ENCODE peak calls at places on chromosomes 13 and 19, in seven cellular contexts. U is neuronal stem cell, H is IMR-90, O is mesendoderm, I is H9, G is H1, K is mesenchymal stem cell. D is an unnamed sample.

GRCh38 chr13:81480634-81481033 is 1139.7 kb upstream of the SPRY2 start:
- DNase-seq in U (no peak), H (no peak), O (no peak), I (no peak), G (no peak), K (no peak), D (no peak)

GRCh38 chr19:3304871-3305423 is 61.4 kb upstream of the NFIC start:
- DNase-seq in U (peak; percentile 78), H (peak; percentile 41), O (peak; percentile 73), I (peak; percentile 76), G (peak; percentile 92), K (peak; percentile 69), D (peak; percentile 60)

GRCh38 chr19:19485998-19486290 is 29.4 kb downstream of the TSSK6 start:
- DNase-seq in U (no peak), H (no peak), O (no peak), I (no peak), G (no peak), K (no peak), D (no peak)

GRCh38 chr19:54905908-54906511 is at the start of gene NCR1:
- DNase-seq in U (no peak), H (no peak), O (no peak), I (peak; percentile 45), G (no peak), K (no peak), D (peak; percentile 69)

GRCh38 chr13:84810781-84811180 is 928.5 kb upstream of the SLITRK1 start:
- DNase-seq in U (no peak), H (no peak), O (peak; percentile 78), I (no peak), G (no peak), K (no peak), D (no peak)

GRCh38 chr13:98717256-98717655 is 35.2 kb downstream of the SLC15A1 start:
- DNase-seq in U (no peak), H (no peak), O (no peak), I (no peak), G (no peak), K (no peak), D (no peak)

GRCh38 chr13:76048675-76049396 is 412.7 kb downstream of the LMO7 start:
- DNase-seq in U (no peak), H (no peak), O (no peak), I (no peak), G (no peak), K (no peak), D (no peak)

GRCh38 chr19:42023121-42023942 is 29.3 kb upstream of the ATP1A3 start:
- DNase-seq in U (no peak), H (peak; percentile 8), O (peak; percentile 70), I (peak; percentile 76), G (peak; percentile 84), K (no peak), D (peak; percentile 6)

GRCh38 chr19:5691930-5692784 is 2.1 kb downstream of the RPL36 start:
- DNase-seq in U (no peak), H (peak; percentile 11), O (no peak), I (peak; percentile 42), G (no peak), K (peak; percentile 27), D (no peak)

DNA sequence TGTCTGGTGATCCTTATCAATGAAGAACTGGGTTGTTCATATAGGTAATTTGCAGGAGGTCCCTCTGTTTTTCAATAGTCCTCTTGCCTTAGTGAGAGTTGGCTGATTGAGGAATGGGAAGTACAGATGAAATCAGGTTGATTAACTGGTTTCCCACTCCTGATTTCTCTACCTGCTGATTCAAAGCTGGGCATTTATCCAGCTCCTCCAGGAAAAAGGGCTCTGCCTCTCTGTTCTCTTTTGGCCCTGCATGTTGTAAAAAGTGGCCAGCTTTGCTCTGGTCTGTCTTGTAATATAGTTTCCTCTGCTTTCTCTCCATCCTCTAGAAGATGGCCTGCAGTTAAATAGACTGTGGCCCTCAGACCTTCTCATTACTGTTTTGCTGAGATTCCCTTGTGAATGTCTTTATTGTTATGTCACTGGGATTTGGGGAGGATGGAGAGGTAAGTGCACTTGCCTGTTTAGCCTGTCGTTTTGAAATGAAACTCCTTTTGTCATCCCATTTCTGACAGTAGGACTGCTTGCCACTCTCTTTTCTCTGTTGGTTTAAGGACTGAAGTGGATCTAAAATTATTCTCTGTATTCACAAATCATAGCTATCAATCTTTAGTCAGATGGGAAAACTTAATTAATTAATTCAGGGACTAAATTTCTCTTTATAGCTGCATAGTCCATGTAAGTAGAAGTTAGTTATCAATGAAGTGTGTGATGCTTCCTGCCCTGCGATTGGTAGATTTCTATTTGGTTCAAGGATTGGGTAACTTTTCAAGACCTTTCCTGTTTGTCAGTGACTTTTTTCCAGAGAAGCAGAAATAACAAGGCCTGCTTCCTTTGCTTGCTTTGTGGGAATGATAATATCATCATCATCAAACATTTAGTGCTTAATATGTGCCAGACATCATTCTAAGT is 28.5 kb downstream of the GARRE1 start:
- DNase-seq in U (no peak), H (no peak), O (no peak), I (no peak), G (no peak), K (no peak), D (no peak)
- H3K9ac ChIP-seq in U (no peak overlapping the region), H (no peak overlapping the region), O (no peak overlapping the region), I (no peak overlapping the region), G (no peak overlapping the region), K (no peak overlapping the region), D (no peak overlapping the region)

DNA sequence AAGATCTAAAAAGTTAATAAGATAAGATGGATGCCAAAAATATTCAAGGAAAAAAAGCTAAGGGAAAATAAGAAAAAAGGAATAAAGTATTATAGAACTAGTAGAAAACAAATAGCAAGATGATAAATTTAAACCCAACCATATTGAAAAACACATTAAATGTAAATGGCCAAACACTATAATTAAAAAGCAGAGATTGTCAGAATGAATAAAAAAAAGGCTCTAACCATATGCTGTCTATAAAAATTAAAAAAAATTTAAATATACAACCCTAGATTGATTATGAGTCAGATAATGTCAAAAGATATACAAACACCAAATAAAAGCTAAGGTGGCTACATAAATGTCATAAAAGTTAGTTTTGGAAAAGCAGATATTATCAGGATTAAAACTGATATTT is 617.5 kb upstream of the SGCG start:
- DNase-seq in U (no peak), H (no peak), O (no peak), I (no peak), G (no peak), K (no peak), D (no peak)
- H2AK5ac ChIP-seq in U (no peak overlapping the region), H (no peak overlapping the region), O (no peak overlapping the region), I (no peak overlapping the region), G (no peak overlapping the region), K (no peak overlapping the region), D (no peak overlapping the region)

DNA sequence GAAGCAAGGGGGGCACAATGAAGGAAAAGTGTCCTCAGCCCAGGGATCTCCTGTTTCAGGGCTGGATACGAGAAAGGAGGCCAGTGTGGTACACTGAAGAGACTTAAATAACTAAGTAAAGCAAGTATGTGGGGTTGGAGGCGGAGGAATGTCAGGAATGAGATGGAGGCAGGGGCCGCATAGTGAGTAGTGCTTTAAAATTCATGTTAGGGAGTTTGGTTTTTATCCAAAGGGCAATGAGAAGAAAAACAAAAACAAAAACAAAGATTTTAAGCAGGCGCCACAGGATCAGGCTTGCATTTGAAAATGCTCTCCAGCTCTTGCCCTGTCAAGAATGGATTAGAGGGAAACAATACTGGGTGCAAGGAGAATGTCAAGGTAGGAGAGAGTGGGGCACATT is 273.4 kb downstream of the DCLK1 start:
- DNase-seq in U (peak; percentile 35), H (peak; percentile 32), O (peak; percentile 88), I (peak; percentile 76), G (peak; percentile 52), K (no peak), D (no peak)
- H2BK5ac ChIP-seq in U (no peak overlapping the region), H (no peak overlapping the region), O (no peak overlapping the region), I (peak overlapping the region; percentile 69), G (peak overlapping the region; percentile 98), K (no peak overlapping the region), D (no peak overlapping the region)

GRCh38 chr19:10237702-10238101 is 6.6 kb upstream of the S1PR2 start:
- DNase-seq in U (no peak), H (no peak), O (no peak), I (no peak), G (no peak), K (no peak), D (no peak)
- H3K9ac ChIP-seq in U (no peak overlapping the region), H (peak overlapping the region; percentile 21), O (no peak overlapping the region), I (no peak overlapping the region), G (no peak overlapping the region), K (peak overlapping the region; percentile 71), D (no peak overlapping the region)

DNA sequence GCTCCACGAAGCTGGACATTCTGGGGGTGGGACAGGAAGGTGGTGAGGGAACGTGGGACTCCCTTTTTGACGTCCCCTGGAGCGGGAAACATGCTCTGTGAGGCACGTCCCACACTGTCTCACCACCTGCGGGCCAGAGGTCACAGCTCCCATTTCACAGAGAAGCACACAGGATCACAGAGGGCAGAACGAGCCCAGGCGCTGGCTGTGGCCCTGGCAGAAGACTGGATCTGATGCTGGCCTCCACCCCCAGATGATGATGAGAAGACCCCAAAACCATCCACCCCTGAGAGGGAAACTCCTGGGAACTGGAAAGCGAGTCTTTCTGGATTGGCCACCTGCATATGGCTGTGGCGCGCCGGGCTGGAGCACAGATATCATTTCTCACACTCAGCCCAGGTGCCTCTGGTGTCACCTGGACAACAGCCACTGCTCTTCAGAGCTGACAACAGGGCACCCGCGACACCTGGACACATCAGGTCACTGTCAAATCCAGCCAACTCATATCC is 216.2 kb downstream of the TUBA3C start:
- DNase-seq in U (no peak), H (no peak), O (no peak), I (no peak), G (no peak), K (no peak), D (no peak)
- H2AK5ac ChIP-seq in U (no peak overlapping the region), H (no peak overlapping the region), O (no peak overlapping the region), I (no peak overlapping the region), G (no peak overlapping the region), K (no peak overlapping the region), D (no peak overlapping the region)

GRCh38 chr19:48346161-48346560 is 17.6 kb downstream of the TMEM143 start:
- DNase-seq in U (no peak), H (no peak), O (no peak), I (no peak), G (no peak), K (no peak), D (peak; percentile 82)
- H2BK5ac ChIP-seq in U (no peak overlapping the region), H (no peak overlapping the region), O (no peak overlapping the region), I (no peak overlapping the region), G (no peak overlapping the region), K (no peak overlapping the region), D (no peak overlapping the region)

D was measured in trophoblast cell.